ENCODE peak calls at places on chromosomes 12 and 14, in seven cellular contexts. J is esophagus squamous epithelium, K is heart left ventricle, H is body of pancreas, Y is ovary, S is uterus, L is H1. V is an unnamed sample.

GRCh38 chr14:69325086-69325485 is 65.1 kb downstream of the GALNT16 start:
- DNase-seq in K (no peak), H (no peak), L (no peak), Y (no peak), S (no peak), J (no peak), V (no peak)

GRCh38 chr12:52312086-52312485 is 9.1 kb downstream of the KRT83 start:
- DNase-seq in J (no peak), H (no peak), K (no peak), Y (no peak), S (no peak), L (no peak), V (no peak)

GRCh38 chr12:88934163-88934747 is 354.0 kb upstream of the KITLG start:
- DNase-seq in Y (no peak), H (no peak), S (no peak), K (no peak), L (no peak), J (no peak), V (no peak)

GRCh38 chr12:843609-844008 is 91.2 kb downstream of the WNK1 start:
- DNase-seq in K (no peak), Y (no peak), H (no peak), J (no peak), L (no peak), S (no peak), V (no peak)

GRCh38 chr12:89648211-89648930 is 60.3 kb downstream of the ATP2B1 start:
- DNase-seq in K (no peak), H (no peak), L (peak; percentile 21), J (no peak), Y (no peak), S (no peak), V (no peak)

GRCh38 chr14:55438066-55438683 is 2.2 kb downstream of the TBPL2 start:
- DNase-seq in K (no peak), J (no peak), H (peak; percentile 45), L (no peak), S (no peak), Y (no peak), V (peak; percentile 43)

GRCh38 chr14:70052990-70053389 is 135.8 kb downstream of the SLC8A3 start:
- DNase-seq in J (no peak), H (no peak), K (no peak), L (no peak), S (no peak), Y (no peak), V (no peak)

GRCh38 chr12:27919671-27920235 is 52.8 kb downstream of the PTHLH start:
- DNase-seq in Y (no peak), K (no peak), J (no peak), H (no peak), L (no peak), S (no peak), V (no peak)

GRCh38 chr12:14774944-14775651 is 28.2 kb downstream of the WBP11 start:
- DNase-seq in Y (no peak), K (peak; percentile 44), L (no peak), H (peak; percentile 64), J (no peak), S (peak; percentile 70), V (peak; percentile 50)

GRCh38 chr14:59464651-59465569 is at the start of gene GPR135:
- DNase-seq in S (peak; percentile 67), J (no peak), Y (peak; percentile 79), H (peak; percentile 76), K (peak; percentile 73), L (no peak), V (peak; percentile 80)

DNA sequence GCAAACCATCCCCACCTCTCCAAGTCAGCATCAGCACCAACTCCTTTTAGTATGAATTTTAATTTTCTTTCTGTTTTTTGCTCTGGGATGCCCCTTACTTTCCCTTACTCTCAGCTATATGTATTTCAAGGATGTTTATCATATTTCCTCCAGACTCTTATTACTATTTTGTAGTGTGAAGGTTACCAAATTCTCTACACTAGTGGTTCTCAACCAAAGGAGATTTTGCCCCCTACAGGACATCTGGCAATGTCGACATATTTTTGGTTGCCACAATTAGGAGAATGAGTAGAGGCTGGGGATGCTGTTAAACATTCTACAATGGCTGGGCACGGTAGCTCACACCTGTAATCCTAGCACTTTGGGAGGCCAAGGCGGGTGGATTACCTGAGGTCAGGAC is 29.1 kb upstream of the SOS2 start:
- DNase-seq in H (no peak), K (no peak), J (no peak), Y (no peak), L (no peak), S (no peak), V (no peak)
- TF ChIP-seq CTCF in H (peak; percentile 37), K (peak; percentile 43), J (no peak), Y (no peak), L (no peak), S (no peak), V (no peak)

GRCh38 chr14:77524536-77524935 is 25.9 kb upstream of the ISM2 start:
- DNase-seq in H (no peak), J (no peak), S (no peak), K (no peak), Y (no peak), L (no peak), V (no peak)

GRCh38 chr14:77520626-77521025 is 22.0 kb upstream of the ISM2 start:
- DNase-seq in L (no peak), Y (no peak), J (no peak), H (no peak), S (no peak), K (no peak), V (no peak)

DNA sequence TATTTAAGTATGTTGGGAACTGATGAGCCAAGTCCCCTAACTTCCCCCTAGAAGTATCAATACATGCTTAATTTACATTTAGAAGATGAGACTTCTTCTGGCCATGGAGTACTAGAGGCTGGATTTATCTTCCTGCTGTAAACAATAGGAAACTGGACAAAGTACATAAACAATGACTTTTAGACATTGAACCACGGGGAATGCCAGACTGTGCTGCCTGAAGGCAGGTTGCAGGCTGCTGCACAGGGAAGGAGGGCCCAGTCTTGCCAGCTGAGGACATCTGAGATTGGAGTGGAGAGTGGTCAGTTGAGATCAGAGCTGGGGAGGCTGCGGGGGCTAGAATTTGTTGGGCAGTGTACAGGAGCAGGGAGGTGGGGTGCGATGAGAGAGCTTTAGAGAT is 24.5 kb upstream of the ISM2 start:
- DNase-seq in L (no peak), K (no peak), Y (no peak), S (no peak), H (no peak), J (no peak), V (no peak)
- H3K4me1 ChIP-seq in L (no peaks in the 10 kb centered on the region), K (no peaks in the 10 kb centered on the region), Y (no peaks in the 10 kb centered on the region), S (peaks cover 3% of the 10 kb centered on the region), H (no peaks in the 10 kb centered on the region), J (no peaks in the 10 kb centered on the region), V (no peaks in the 10 kb centered on the region)

GRCh38 chr12:63841611-63842010 is 2.9 kb upstream of the SRGAP1 start:
- DNase-seq in S (no peak), Y (no peak), K (no peak), J (no peak), L (no peak), H (no peak), V (no peak)

GRCh38 chr12:63846249-63846967 is 1.9 kb downstream of the SRGAP1 start:
- DNase-seq in L (no peak), Y (no peak), J (no peak), H (no peak), S (no peak), K (no peak), V (no peak)

GRCh38 chr12:63845726-63846125 is 1.2 kb downstream of the SRGAP1 start:
- DNase-seq in Y (no peak), H (no peak), L (no peak), K (no peak), J (no peak), S (no peak), V (no peak)

GRCh38 chr12:63844391-63845341 is at the start of gene SRGAP1:
- DNase-seq in J (no peak), S (peak; percentile 74), K (peak; percentile 74), Y (peak; percentile 78), H (peak; percentile 69), L (no peak), V (peak; percentile 78)

DNA sequence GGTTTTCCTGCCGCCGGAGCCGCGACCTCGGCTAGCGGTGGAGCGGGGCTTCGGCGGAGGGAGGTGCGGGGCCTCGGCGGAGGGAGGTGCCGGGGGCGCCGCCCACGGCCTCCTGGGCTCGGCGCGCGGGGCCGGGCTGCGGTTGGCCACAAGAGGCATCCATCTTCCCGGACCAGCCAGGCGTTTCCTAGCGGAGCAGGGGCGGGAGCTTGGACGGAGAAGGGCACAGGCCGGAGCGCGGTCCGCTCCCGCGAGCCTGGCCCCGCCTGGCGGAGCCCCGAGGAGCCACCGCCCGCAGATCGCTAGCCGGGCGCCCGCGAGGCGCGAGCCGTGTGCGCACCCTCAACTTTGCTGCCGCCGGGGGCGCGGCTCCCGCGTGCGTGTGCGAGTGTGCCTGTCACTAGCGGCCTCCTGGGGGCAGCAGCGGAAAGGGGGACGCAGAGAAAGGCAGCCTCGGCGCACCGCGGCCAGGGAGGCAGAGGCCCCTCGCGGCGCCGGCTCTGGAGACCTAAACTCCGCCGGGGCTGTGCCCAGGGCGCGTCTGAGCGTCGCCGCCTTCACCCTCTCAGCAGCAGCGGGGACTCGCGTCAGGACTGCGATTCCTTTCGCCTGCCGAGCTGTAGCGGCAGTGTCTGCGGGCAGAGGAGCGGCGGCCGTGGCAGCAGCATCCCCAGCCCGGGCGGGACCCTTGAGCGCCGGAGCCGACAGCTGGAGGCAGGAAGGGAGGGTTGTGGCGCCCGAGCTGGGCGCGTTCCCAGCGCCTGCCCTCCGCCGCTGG is 698 bp upstream of the SRGAP1 start:
- DNase-seq in J (peak; percentile 23), S (peak; percentile 94), Y (peak; percentile 95), K (peak; percentile 96), H (peak; percentile 94), L (peak; percentile 90), V (peak; percentile 93)
- TF ChIP-seq POLR2A in J (no peak), S (peak; percentile 42), Y (peak; percentile 40), K (no peak), H (peak; percentile 58), L (no peak), V (peak; percentile 74)

GRCh38 chr12:123269395-123269892 is 2.2 kb downstream of the CDK2AP1 start:
- DNase-seq in L (no peak), Y (peak; percentile 69), H (peak; percentile 73), K (peak; percentile 84), J (no peak), S (peak; percentile 66), V (peak; percentile 59)
- TF ChIP-seq CTCF in L (no peak), Y (no peak), H (no peak), K (no peak), J (no peak), S (no peak), V (no peak)

DNA sequence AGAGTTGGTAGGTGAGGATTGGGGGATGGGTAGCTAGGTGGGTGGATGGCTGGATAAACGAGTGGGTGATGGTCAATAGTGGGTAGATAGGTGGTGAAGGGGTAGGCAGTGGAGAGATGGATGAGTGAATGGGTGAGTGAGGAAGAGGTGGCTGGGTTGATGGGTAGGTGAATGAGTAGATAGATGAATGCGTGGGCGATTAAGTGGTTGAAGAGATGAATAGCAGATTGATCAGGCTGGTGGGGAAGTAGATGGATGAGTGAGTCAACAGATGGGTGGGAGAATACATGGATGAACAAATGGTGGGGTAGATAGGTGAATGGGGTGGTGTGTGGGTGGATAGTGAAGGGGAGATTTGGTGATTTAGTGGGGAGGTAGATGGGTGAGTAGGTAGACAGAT is 51.1 kb downstream of the SYNE3 start:
- DNase-seq in K (no peak), Y (no peak), H (no peak), L (no peak), S (no peak), J (no peak), V (no peak)
- H3K4me1 ChIP-seq in K (peaks cover 3% of the 10 kb centered on the region), Y (peaks cover 9% of the 10 kb centered on the region), H (peaks cover 5% of the 10 kb centered on the region), L (no peaks in the 10 kb centered on the region), S (no peaks in the 10 kb centered on the region), J (peaks cover 26% of the 10 kb centered on the region), V (peaks cover 5% of the 10 kb centered on the region)

V was measured in thyroid gland.